ENCODE peak calls at places on chromosomes 12 and 14, in four cellular contexts. K, D, X and V are unnamed samples.

GRCh38 chr14:70906785-70907171 is 481 bp upstream of the PCNX1 start:
- DNase-seq in X (no peak), D (no peak), K (no peak), V (no peak)

GRCh38 chr12:72236071-72236705 is 36.0 kb upstream of the TRHDE start:
- DNase-seq in X (no peak), K (no peak), D (no peak), V (no peak)

GRCh38 chr12:78725951-78726550 is 138.5 kb upstream of the SYT1 start:
- DNase-seq in K (no peak), D (no peak), X (no peak), V (no peak)

GRCh38 chr14:61466249-61466904 is 145.0 kb downstream of the PRKCH start:
- DNase-seq in X (no peak), D (peak; percentile 43), K (peak; percentile 72), V (no peak)

GRCh38 chr12:106113042-106113441 is 25.7 kb downstream of the NUAK1 start:
- DNase-seq in D (no peak), K (no peak), X (no peak), V (no peak)

GRCh38 chr12:101819467-101819866 is 11.3 kb downstream of the GNPTAB start:
- DNase-seq in K (no peak), X (no peak), D (no peak), V (no peak)

GRCh38 chr12:74526535-74526934 is 11.1 kb upstream of the ATXN7L3B start:
- DNase-seq in K (no peak), X (no peak), D (no peak), V (no peak)

GRCh38 chr14:51807355-51807754 is 53.1 kb upstream of the GNG2 start:
- DNase-seq in X (no peak), D (no peak), K (no peak), V (no peak)

GRCh38 chr12:25272937-25273526 is 22.3 kb upstream of the KRAS start:
- DNase-seq in K (no peak), D (no peak), X (no peak), V (no peak)

GRCh38 chr12:80936642-80937390 is 918 bp downstream of the LIN7A start:
- DNase-seq in D (peak; percentile 21), X (peak; percentile 27), K (peak; percentile 58), V (peak; percentile 31)

GRCh38 chr14:106586098-106586704 is 1059.8 kb downstream of the TMEM121 start:
- DNase-seq in X (peak; percentile 42), K (no peak), D (no peak), V (peak; percentile 67)
- TF ChIP-seq CTCF in X (peak; percentile 27), K (no peak), D (no peak), V (peak; percentile 29)

DNA sequence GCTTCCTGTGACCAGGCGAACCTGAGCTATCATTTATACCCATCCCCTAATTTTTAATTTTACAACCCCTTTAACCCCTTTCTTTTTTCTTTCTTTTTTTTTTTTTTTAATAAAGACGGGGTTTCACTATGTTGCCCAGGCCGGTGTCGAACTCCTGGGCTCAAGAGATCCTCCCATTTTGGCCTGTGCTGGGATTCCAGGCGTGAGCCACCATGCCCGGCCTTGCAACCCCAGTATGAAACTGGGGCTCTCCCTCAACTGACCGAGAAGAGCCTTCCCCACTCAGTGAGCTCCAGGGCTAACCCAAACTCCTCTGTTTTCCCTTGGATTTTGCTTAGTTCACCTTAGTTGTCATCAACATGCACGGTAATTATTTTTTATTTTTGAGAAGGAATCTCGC is 992 bp downstream of the CPSF2 start:
- DNase-seq in D (no peak), K (no peak), X (no peak), V (no peak)
- H3K27ac ChIP-seq in D (peak overlapping the region; percentile 91), K (peak overlapping the region; percentile 96), X (peak overlapping the region; percentile 96), V (no peak overlapping the region)

DNA sequence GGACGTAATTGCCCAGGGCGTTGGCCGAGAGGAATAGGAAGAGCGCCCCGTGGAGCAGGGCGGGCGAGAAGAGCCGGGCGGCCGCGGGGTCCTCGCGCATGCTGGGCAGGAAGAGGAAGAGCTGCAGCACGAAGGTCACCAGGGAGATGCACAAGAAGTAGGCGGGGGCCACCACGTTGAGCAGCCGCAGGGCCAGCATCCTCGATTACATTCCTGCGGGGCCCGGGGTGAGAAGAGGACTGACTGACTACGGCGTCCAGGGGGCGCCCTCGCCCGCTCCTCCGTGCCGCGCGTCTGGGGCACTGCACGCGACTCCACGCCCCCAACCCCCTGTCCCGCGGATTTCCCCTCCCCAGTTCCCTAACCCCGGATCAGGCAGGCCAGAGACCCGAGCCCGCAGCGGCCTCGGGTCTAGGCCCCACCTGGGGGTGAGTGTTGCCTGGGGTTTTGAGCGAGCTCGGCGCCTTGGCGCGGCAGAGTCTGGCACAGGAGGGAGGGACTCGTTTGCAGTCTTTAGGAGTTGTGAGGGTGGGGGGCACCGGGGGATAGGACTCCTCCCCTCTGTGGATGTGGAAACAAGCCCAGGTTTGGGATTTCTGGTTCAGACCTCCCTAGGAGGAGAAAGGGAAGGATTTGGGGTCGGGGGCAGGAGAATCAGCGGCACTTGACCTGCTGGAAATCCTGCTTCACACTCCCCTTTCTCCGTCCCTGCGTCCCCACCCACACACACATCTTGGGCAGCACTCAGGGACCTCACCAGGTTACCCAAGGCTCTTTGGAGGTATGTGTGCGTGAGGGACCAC is 1.9 kb downstream of the ZDHHC22 start:
- DNase-seq in K (peak; percentile 61), X (no peak), D (no peak), V (peak; percentile 28)
- TF ChIP-seq CTCF in K (peak; percentile 28), X (no peak), D (no peak), V (peak; percentile 25)

DNA sequence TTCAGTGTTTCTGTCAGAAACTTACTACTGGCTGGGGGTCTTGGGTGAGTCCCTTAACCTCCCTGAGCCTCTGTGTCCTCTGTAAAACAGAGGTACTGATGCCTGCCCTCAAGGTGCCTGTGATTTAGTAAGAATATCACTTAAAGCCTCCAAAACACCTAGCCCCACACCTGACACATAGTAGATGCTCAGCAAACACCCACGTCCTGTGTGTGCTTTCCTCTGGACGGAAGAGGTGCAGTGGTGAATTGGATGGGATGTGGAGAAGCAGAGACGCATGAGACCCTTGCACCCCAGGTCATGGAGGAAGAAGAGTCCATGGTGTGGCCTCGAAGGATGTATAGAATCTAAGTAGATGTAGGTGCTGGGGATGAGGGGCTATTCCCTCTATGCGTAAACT is 110.6 kb downstream of the LGMN start:
- DNase-seq in X (no peak), K (no peak), D (no peak), V (no peak)
- H3K27ac ChIP-seq in X (peak overlapping the region; percentile 66), K (no peak overlapping the region), D (no peak overlapping the region), V (no peak overlapping the region)

DNA sequence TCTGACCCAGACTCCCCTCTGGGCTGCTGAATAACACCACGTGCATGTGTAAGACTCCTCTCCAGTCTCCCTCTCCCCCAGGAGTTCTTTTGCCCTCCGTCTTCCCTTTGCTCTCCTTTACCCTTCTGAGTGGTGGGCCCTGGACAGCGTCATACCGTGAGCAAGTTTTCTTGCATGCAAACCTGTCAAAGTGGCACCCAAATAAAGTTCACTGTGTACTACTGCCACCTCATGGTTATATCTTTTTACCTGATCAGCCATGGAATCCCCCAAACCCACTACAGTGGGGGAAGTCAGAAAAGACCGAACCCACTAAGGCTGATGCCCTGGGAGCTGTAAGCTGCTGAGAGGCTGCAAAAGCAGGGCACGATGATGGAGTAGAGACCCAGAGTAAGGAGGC is 131.1 kb upstream of the VRK1 start:
- DNase-seq in D (no peak), X (no peak), K (no peak), V (no peak)
- TF ChIP-seq CTCF in D (no peak), X (no peak), K (no peak), V (no peak)

DNA sequence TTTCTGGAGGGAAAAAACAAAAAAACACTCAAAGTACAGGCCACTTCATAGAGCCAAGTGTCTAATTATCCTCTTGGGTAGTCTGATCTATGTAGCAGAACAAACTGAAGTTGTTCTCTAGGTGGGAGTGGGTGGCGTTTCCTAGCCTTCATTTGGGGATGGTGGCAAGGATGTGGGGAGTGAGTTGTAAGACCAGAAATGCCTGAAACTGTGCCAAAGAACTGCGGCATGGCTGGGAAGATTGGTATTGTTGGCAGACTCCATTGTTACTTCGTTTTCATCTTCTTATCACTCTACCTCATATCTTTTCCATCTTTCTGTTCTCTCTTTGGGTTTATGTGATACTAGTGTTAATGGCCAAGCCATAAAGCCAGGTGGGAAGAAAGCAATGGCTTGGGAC is 177.3 kb upstream of the DDHD1 start:
- DNase-seq in X (no peak), D (no peak), K (no peak), V (no peak)
- H3K27ac ChIP-seq in X (no peak overlapping the region), D (no peak overlapping the region), K (no peak overlapping the region), V (no peak overlapping the region)

DNA sequence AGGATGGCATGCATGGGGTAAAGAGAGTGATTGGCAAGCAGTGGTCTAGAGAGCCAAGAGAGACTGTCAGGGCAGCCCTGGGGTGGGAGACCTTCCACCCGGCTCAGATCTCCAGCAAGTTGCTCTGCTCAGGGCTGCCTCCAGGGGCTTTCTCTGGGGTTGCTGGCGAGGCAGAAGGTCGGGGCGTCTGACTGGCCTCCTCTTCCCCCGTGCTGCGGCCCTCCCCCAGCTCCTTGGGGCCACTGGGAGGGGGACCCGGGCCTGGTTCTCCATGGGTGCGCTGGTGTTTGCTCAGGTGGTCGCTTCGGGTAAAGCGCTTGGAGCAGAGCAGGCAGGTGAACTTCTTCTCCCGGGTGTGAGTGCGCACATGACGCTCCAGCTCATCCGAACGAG is 6.6 kb upstream of the AAAS start:
- DNase-seq in X (no peak), K (peak; percentile 22), D (no peak), V (no peak)
- TF ChIP-seq CTCF in X (no peak), K (no peak), D (no peak), V (no peak)

GRCh38 chr12:107803092-107803491 is 28.6 kb downstream of the ASCL4 start:
- DNase-seq in D (no peak), X (no peak), K (no peak), V (no peak)
- H3K27ac ChIP-seq in D (no peak overlapping the region), X (no peak overlapping the region), K (no peak overlapping the region), V (no peak overlapping the region)